ENCODE peak calls at places on chromosomes 4 and X, in five cellular contexts. H is colonic mucosa, C is tibial artery, Q is heart left ventricle, A is upper lobe of right lung. W is an unnamed sample.

GRCh38 chrX:41334866-41335589 is 1.1 kb downstream of the DDX3X start:
- DNase-seq in C (peak; percentile 80), H (peak; percentile 71), Q (peak; percentile 68), A (peak; percentile 75), W (no peak)

GRCh38 chr4:180665994-180666818 is 1577.0 kb upstream of the TENM3 start:
- DNase-seq in C (no peak), H (peak; percentile 24), Q (no peak), A (no peak), W (no peak)

GRCh38 chrX:106932492-106932923 is 12.3 kb downstream of the CLDN2 start:
- DNase-seq in Q (no peak), H (no peak), C (no peak), A (no peak), W (peak; percentile 69)

GRCh38 chrX:72180539-72180938 is 1.0 kb upstream of the PIN4 start:
- DNase-seq in C (no peak), H (no peak), A (no peak), Q (no peak), W (no peak)

GRCh38 chr4:19195696-19196095 is 1056.0 kb upstream of the SLIT2 start:
- DNase-seq in A (no peak), H (no peak), C (no peak), Q (no peak), W (no peak)

GRCh38 chr4:128517739-128518510 is 230.3 kb upstream of the PGRMC2 start:
- DNase-seq in H (peak; percentile 32), C (peak; percentile 84), Q (peak; percentile 52), A (no peak), W (peak; percentile 97)

GRCh38 chrX:13287816-13288215 is 32.0 kb downstream of the ATXN3L start:
- DNase-seq in Q (no peak), A (no peak), H (no peak), C (no peak), W (peak; percentile 37)

GRCh38 chr4:88697113-88697512 is 516 bp downstream of the NAP1L5 start:
- DNase-seq in C (no peak), A (no peak), Q (peak; percentile 17), H (no peak), W (no peak)

GRCh38 chr4:89834486-89835209 is 2.3 kb downstream of the SNCA start:
- DNase-seq in C (no peak), A (no peak), H (no peak), Q (no peak), W (no peak)

GRCh38 chr4:74640111-74640903 is 154.0 kb downstream of the BTC start:
- DNase-seq in A (no peak), C (no peak), Q (no peak), H (no peak), W (peak; percentile 48)

GRCh38 chr4:60683357-60683756 is 516.8 kb upstream of the ADGRL3 start:
- DNase-seq in Q (no peak), C (no peak), A (no peak), H (no peak), W (peak; percentile 70)

GRCh38 chr4:73740353-73740778 is at the start of gene CXCL8:
- DNase-seq in H (peak; percentile 87), A (no peak), Q (peak; percentile 72), C (peak; percentile 70), W (peak; percentile 83)

GRCh38 chr4:26083987-26084386 is 170.0 kb downstream of the SMIM20 start:
- DNase-seq in H (no peak), A (no peak), Q (no peak), C (no peak), W (peak; percentile 92)

GRCh38 chrX:78708171-78708570 is 39.3 kb upstream of the LPAR4 start:
- DNase-seq in H (peak; percentile 20), A (no peak), C (no peak), Q (peak; percentile 9), W (peak; percentile 21)

GRCh38 chrX:71372388-71372787 is 6.2 kb downstream of the TAF1 start:
- DNase-seq in Q (no peak), C (no peak), H (no peak), A (no peak), W (no peak)

GRCh38 chr4:48375651-48376291 is 34.4 kb downstream of the SLAIN2 start:
- DNase-seq in A (no peak), Q (no peak), H (peak; percentile 78), C (no peak), W (peak; percentile 94)

GRCh38 chrX:103886624-103887023 is 54.6 kb upstream of the RAB9B start:
- DNase-seq in Q (no peak), A (no peak), C (no peak), H (no peak), W (no peak)

GRCh38 chr4:153927546-153927945 is 138.7 kb upstream of the SFRP2 start:
- DNase-seq in H (no peak), C (no peak), Q (no peak), A (no peak), W (no peak)

GRCh38 chrX:43735957-43736356 is 79.9 kb downstream of the MAOA start:
- DNase-seq in C (no peak), A (no peak), Q (no peak), H (no peak), W (no peak)

GRCh38 chr4:112857461-112857860 is 192.0 kb upstream of the ANK2 start:
- DNase-seq in A (no peak), Q (no peak), C (no peak), H (no peak), W (peak; percentile 88)

GRCh38 chr4:86302242-86302641 is 57.6 kb downstream of the MAPK10 start:
- DNase-seq in C (no peak), A (no peak), H (peak; percentile 22), Q (peak; percentile 14), W (no peak)

GRCh38 chr4:72969957-72970356 is 99.6 kb downstream of the COX18 start:
- DNase-seq in H (no peak), C (peak; percentile 68), Q (peak; percentile 8), A (no peak), W (no peak)

GRCh38 chr4:118981171-118981838 is 92.7 kb downstream of the SYNPO2 start:
- DNase-seq in H (no peak), C (no peak), A (no peak), Q (no peak), W (peak; percentile 43)

GRCh38 chr4:39591290-39591689 is 47.4 kb downstream of the SMIM14 start:
- DNase-seq in A (no peak), H (peak; percentile 61), Q (no peak), C (no peak), W (no peak)

GRCh38 chr4:39587881-39588280 is 50.8 kb downstream of the SMIM14 start:
- DNase-seq in A (no peak), Q (no peak), H (no peak), C (no peak), W (peak; percentile 65)
- H3K4me3 ChIP-seq in A (no peak overlapping the region), Q (no peak overlapping the region), H (no peak overlapping the region), C (no peak overlapping the region), W (no peak overlapping the region)

GRCh38 chr4:85132117-85132516 is 165.6 kb upstream of the WDFY3 start:
- DNase-seq in C (no peak), A (no peak), Q (no peak), H (no peak), W (no peak)

GRCh38 chr4:85128246-85129204 is 162.0 kb upstream of the WDFY3 start:
- DNase-seq in Q (no peak), A (no peak), C (no peak), H (no peak), W (no peak)

GRCh38 chr4:85125688-85126087 is 159.2 kb upstream of the WDFY3 start:
- DNase-seq in A (no peak), H (no peak), Q (no peak), C (no peak), W (no peak)

GRCh38 chr4:85126991-85127591 is 160.6 kb upstream of the WDFY3 start:
- DNase-seq in C (no peak), A (no peak), H (no peak), Q (no peak), W (no peak)

GRCh38 chr4:85127653-85128052 is 161.2 kb upstream of the WDFY3 start:
- DNase-seq in H (no peak), A (no peak), C (no peak), Q (no peak), W (peak; percentile 15)
- TF ChIP-seq CTCF in H (no peak), A (peak; percentile 32), C (peak; percentile 18), Q (peak; percentile 39), W (peak; percentile 47)

GRCh38 chrX:87517571-87518141 is at the start of gene KLHL4:
- DNase-seq in C (no peak), A (no peak), Q (peak; percentile 35), H (no peak), W (no peak)
- H3K4me3 ChIP-seq in C (peak within 1 kb of the TSS; percentile 42), A (peak within 1 kb of the TSS; percentile 19), Q (peak within 1 kb of the TSS; percentile 31), H (no peak within 1 kb of the TSS), W (no peak within 1 kb of the TSS)

DNA sequence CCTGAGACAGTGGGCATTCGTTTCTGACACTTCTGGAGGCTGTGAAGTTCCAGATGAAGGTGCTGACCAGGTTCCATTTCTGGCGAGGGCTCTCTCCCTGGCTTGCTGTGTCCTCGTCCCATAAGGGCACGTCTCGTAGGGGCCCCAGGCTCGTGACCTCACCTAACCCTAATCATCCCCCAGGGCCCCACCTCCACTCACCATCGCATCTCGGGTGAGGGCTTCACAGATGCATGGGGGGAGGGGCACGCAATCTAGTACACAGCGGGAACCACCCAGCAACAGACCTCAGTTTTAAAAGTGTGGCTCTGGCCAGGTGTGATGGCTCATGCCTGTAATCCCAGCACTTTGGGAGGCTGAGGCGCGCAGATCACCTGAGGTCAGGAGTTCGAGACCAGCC is 22.1 kb downstream of the PDE6B start:
- DNase-seq in H (no peak), C (no peak), A (no peak), Q (no peak), W (no peak)
- TF ChIP-seq CTCF in H (no peak), C (no peak), A (no peak), Q (no peak), W (no peak)

GRCh38 chrX:105872921-105873320 is 50.6 kb downstream of the NRK start:
- DNase-seq in Q (peak; percentile 4), H (no peak), A (no peak), C (no peak), W (peak; percentile 68)

GRCh38 chrX:105874790-105875189 is 52.5 kb downstream of the NRK start:
- DNase-seq in C (no peak), A (no peak), Q (no peak), H (no peak), W (no peak)

GRCh38 chrX:105870465-105870864 is 48.1 kb downstream of the NRK start:
- DNase-seq in Q (no peak), A (no peak), C (no peak), H (no peak), W (no peak)

GRCh38 chrX:105865709-105866108 is 43.4 kb downstream of the NRK start:
- DNase-seq in Q (no peak), A (no peak), H (no peak), C (no peak), W (no peak)

GRCh38 chrX:105869676-105870075 is 47.3 kb downstream of the NRK start:
- DNase-seq in Q (no peak), C (no peak), H (no peak), A (no peak), W (peak; percentile 2)
- H3K4me3 ChIP-seq in Q (no peak overlapping the region), C (no peak overlapping the region), H (no peak overlapping the region), A (no peak overlapping the region), W (no peak overlapping the region)

GRCh38 chr4:6160536-6160935 is 39.8 kb downstream of the JAKMIP1 start:
- DNase-seq in A (peak; percentile 56), H (no peak), Q (no peak), C (no peak), W (no peak)
- TF ChIP-seq CTCF in A (no peak), H (no peak), Q (no peak), C (no peak), W (no peak)

W was measured in foreskin fibroblast.